ENCODE peak calls at places on chromosomes 4 and X, in ten cellular contexts. J, H, X, L, A, T, Y, K, R and U are unnamed samples.

GRCh38 chr4:153628796-153629315 is 55.2 kb upstream of the TLR2 start:
- DNase-seq in A (no peak), K (no peak), L (no peak), H (no peak), T (no peak), X (no peak), J (no peak), R (no peak), Y (no peak), U (no peak)

GRCh38 chr4:58665649-58666048 is 1555.5 kb upstream of the IGFBP7 start:
- DNase-seq in H (no peak), R (no peak), L (no peak), K (no peak), T (no peak), A (no peak), J (no peak), Y (peak), X (no peak), U (no peak)

GRCh38 chr4:109313168-109314133 is 11.0 kb upstream of the COL25A1 start:
- DNase-seq in A (no peak), K (no peak), R (no peak), J (no peak), L (no peak), H (no peak), Y (no peak), X (no peak), T (no peak), U (no peak)

GRCh38 chrX:66053414-66053813 is 13.5 kb upstream of the VSIG4 start:
- DNase-seq in X (no peak), L (no peak), Y (no peak), K (no peak), A (no peak), T (no peak), R (peak), H (no peak), J (no peak), U (no peak)

GRCh38 chr4:166723532-166724140 is 510.7 kb downstream of the SPOCK3 start:
- DNase-seq in H (no peak), Y (no peak), X (no peak), R (no peak), J (no peak), T (no peak), A (no peak), K (no peak), L (no peak), U (no peak)

GRCh38 chr4:8403173-8403753 is 37.3 kb downstream of the ACOX3 start:
- DNase-seq in X (peak), J (peak), K (no peak), Y (peak), H (peak), R (peak), L (peak), T (peak), A (peak), U (no peak)

GRCh38 chr4:114087596-114088230 is 108.3 kb upstream of the ARSJ start:
- DNase-seq in K (no peak), T (peak), A (no peak), J (no peak), H (peak), X (no peak), L (peak), R (no peak), Y (no peak), U (peak)

GRCh38 chrX:44415639-44416386 is 72.3 kb upstream of the EFHC2 start:
- DNase-seq in X (no peak), H (no peak), J (no peak), R (no peak), L (no peak), T (no peak), Y (peak), A (no peak), K (no peak), U (no peak)

DNA sequence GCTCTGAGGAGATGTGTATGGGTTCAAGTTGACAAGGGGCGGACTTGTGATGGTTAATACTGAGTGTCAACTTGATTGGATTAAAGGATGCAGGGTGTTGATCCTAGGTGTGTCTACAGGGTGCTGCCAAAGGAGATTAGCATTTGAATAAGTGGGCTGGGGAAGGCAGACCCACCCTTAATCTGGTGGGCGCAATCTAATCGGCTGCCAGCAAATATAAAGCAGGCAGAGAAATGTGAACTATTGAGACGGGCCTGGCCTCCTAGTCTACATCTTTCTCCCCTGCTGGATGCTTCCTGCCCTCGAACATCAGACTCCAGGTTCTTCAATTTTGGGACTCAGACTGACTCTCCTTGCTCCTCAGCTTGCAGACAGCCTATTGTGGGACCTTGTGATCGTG is 26.7 kb upstream of the SMIM10L2A start:
- DNase-seq in T (no peak), Y (no peak), X (no peak), A (no peak), L (no peak), R (no peak), J (no peak), H (no peak), K (no peak), U (no peak)
- H3K4me3 ChIP-seq in T (no peak), Y (no peak), X (no peak), A (no peak), L (no peak), R (no peak), J (no peak), H (no peak), K (no peak), U (no peak)

GRCh38 chr4:1792158-1792831 is 798 bp upstream of the FGFR3 start:
- DNase-seq in T (no peak), K (no peak), Y (no peak), R (no peak), L (no peak), A (no peak), H (no peak), X (no peak), J (no peak), U (no peak)
- H3K4me3 ChIP-seq in T (no peak), K (peak), Y (no peak), R (peak), L (no peak), A (peak), H (no peak), X (no peak), J (no peak), U (no peak)

GRCh38 chr4:158163941-158164665 is 8.7 kb downstream of the GASK1B start:
- DNase-seq in Y (peak), X (no peak), A (no peak), R (no peak), L (no peak), H (no peak), K (no peak), T (no peak), J (no peak), U (no peak)
- H3K4me3 ChIP-seq in Y (no peak), X (no peak), A (no peak), R (no peak), L (no peak), H (no peak), K (no peak), T (peak), J (no peak), U (no peak)

GRCh38 chr4:1310796-1311715 is 21.4 kb downstream of the MAEA start:
- DNase-seq in X (peak), A (peak), T (no peak), H (no peak), Y (no peak), L (no peak), R (no peak), J (peak), K (no peak), U (no peak)

GRCh38 chr4:1307951-1308735 is 18.5 kb downstream of the MAEA start:
- DNase-seq in Y (no peak), H (no peak), X (no peak), T (no peak), L (no peak), K (no peak), J (no peak), R (no peak), A (no peak), U (no peak)

GRCh38 chr4:1305781-1306455 is 16.2 kb downstream of the MAEA start:
- DNase-seq in T (no peak), Y (no peak), H (no peak), J (no peak), K (no peak), L (no peak), A (peak), R (no peak), X (peak), U (no peak)

GRCh38 chr4:1310031-1310795 is 20.5 kb downstream of the MAEA start:
- DNase-seq in R (no peak), Y (no peak), H (no peak), J (no peak), A (no peak), X (no peak), K (no peak), T (no peak), L (no peak), U (no peak)

DNA sequence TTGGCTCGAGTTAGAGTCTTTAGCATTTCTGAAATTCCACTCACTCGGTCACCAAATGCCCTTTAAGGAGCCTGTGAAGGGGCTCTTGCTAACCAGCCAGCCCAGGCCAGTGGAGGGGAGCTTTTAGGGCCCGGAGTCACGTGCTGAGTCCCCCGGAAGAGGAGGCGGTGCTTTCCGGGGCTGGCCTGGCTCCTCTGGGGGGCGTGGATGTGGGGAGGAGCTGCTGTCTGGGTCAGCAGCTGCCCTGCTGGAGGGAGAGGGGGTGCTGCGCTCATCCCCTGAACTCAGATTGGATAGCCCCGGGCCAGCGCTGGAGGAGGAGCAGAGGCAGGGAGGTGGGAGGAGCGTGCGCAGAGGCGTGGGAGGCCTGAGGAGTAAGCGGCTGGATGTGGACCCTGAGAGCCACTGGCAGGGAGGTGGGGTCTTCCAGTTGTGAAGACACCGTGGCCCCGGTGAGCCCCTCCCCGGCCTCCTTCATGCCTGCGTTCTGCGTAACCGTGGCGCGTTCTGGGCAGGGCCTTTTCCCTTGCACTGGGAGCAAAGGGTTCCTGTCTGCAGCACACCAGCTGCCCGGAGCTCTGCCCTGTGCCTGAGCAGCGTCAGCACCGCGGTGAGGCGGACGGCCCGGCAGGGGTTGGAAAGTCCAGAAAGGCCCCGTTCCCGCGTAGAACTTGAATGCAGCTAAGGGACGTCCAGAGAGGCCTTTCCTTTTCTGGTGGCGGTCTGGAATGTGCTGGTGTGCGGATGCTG is 19.7 kb downstream of the MAEA start:
- DNase-seq in A (peak), R (peak), Y (no peak), X (peak), K (no peak), T (peak), J (peak), H (peak), L (peak), U (peak)
- H3K4me3 ChIP-seq in A (peak), R (peak), Y (no peak), X (peak), K (no peak), T (peak), J (peak), H (no peak), L (peak), U (peak)

GRCh38 chr4:1451752-1452122 is 45.5 kb upstream of the NKX1-1 start:
- DNase-seq in Y (no peak), X (no peak), R (peak), J (no peak), K (no peak), L (no peak), A (no peak), T (no peak), H (no peak), U (no peak)

GRCh38 chr4:1449833-1450741 is 43.8 kb upstream of the NKX1-1 start:
- DNase-seq in T (no peak), Y (no peak), J (no peak), L (no peak), K (no peak), H (no peak), X (no peak), R (peak), A (peak), U (no peak)

GRCh38 chr4:1451106-1451751 is 45.0 kb upstream of the NKX1-1 start:
- DNase-seq in X (no peak), A (peak), T (no peak), J (no peak), L (no peak), R (no peak), H (no peak), Y (no peak), K (no peak), U (no peak)

GRCh38 chr4:1452431-1453051 is 46.3 kb upstream of the NKX1-1 start:
- DNase-seq in H (no peak), T (no peak), K (no peak), L (no peak), R (no peak), X (no peak), A (no peak), Y (no peak), J (no peak), U (no peak)

DNA sequence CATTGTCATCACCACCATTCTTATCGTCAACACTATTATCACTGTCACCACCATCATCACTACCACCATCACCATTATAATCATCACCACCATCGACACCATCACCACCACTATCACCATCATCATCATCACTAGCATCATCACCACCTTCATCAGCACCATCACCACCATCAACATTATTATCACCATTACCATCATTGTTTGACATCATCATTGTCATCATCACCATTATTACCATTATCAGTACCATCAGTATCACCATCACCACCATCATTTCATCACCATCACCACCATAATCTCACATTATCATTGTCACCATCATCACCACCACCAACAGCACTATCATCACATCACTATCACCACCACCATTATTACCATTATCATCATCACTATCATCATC is 47.5 kb upstream of the NKX1-1 start:
- DNase-seq in K (no peak), R (no peak), X (no peak), H (no peak), L (no peak), J (no peak), T (no peak), Y (no peak), A (no peak), U (no peak)
- H3K4me3 ChIP-seq in K (no peak), R (no peak), X (no peak), H (no peak), L (no peak), J (no peak), T (no peak), Y (no peak), A (no peak), U (no peak)

GRCh38 chr4:159564615-159565014 is 461.7 kb downstream of the RAPGEF2 start:
- DNase-seq in J (no peak), A (no peak), L (no peak), R (no peak), T (no peak), X (no peak), H (no peak), Y (no peak), K (no peak), U (no peak)

DNA sequence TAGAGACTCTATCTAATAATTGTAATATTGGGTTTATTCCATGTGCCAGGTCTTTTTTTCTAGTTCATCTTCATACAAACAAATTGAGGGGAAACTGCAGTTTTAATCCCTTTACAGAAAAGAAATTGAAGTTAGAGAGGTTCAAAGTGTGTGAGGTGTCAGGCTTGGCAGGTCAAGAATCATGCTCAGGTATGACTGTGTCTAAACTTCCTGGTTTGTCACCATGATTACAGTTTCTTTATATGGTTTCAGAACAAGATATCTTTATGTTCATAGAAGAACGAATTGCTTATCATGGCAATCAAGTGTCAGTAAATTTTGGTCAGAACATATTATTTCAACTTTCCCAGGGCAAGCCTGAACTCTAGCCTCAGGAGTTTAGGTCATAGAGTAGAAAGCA is 460.4 kb downstream of the RAPGEF2 start:
- DNase-seq in R (no peak), L (no peak), T (no peak), X (no peak), K (no peak), Y (no peak), A (no peak), H (no peak), J (no peak), U (no peak)
- H3K4me3 ChIP-seq in R (no peak), L (no peak), T (no peak), X (no peak), K (no peak), Y (no peak), A (no peak), H (no peak), J (no peak), U (no peak)

DNA sequence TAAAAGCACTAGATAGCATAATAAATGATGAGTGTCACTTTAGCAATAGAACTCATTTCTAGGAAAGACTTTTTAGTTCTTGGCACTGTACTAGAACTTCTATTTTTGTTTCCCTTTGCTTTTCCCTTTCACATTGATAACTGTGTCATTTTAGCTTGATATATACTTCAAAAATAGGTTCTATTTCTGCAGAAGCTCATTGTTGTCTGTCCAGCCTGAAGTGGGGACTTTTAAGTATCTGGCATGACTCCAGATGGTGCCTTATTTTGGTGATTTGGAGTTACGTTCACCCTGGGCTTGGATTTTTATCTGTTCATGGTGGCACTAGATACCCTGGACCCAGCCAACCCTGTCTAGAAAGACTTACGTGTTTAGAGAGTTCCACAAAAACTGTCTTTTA is 3.4 kb downstream of the ABHD18 start:
- DNase-seq in X (peak), Y (no peak), A (no peak), T (no peak), J (no peak), K (no peak), R (no peak), H (no peak), L (no peak), U (no peak)
- H3K4me3 ChIP-seq in X (no peak), Y (no peak), A (no peak), T (no peak), J (no peak), K (no peak), R (no peak), H (no peak), L (no peak), U (no peak)

GRCh38 chrX:30144221-30144620 is 71.1 kb upstream of the MAGEB2 start:
- DNase-seq in Y (no peak), X (no peak), H (no peak), A (no peak), L (no peak), T (no peak), R (no peak), K (no peak), J (no peak), U (no peak)
- H3K4me3 ChIP-seq in Y (no peak), X (no peak), H (no peak), A (no peak), L (no peak), T (no peak), R (no peak), K (no peak), J (no peak), U (no peak)